ENCODE peak calls at places on chromosomes 3 and 15, in six cellular contexts. M, J, Q, Z, X and Y are unnamed samples.

GRCh38 chr15:93987068-93987467 is 244.3 kb upstream of the MCTP2 start:
- DNase-seq in J (no peak), Z (no peak), Q (no peak), X (no peak), M (no peak), Y (no peak)

GRCh38 chr15:79168922-79169322 is 78.3 kb upstream of the RASGRF1 start:
- DNase-seq in Z (peak; percentile 74), M (no peak), X (no peak), Q (peak; percentile 58), J (peak; percentile 35), Y (no peak)

GRCh38 chr3:17432237-17432636 is 310.2 kb downstream of the TBC1D5 start:
- DNase-seq in Z (no peak), Q (no peak), M (no peak), J (no peak), X (no peak), Y (no peak)

GRCh38 chr3:72655151-72655551 is 193.1 kb downstream of the SHQ1 start:
- DNase-seq in Q (peak; percentile 80), M (no peak), J (no peak), Z (no peak), X (no peak), Y (no peak)

GRCh38 chr3:178665747-178666146 is 129.5 kb downstream of the KCNMB2 start:
- DNase-seq in X (no peak), Z (no peak), M (no peak), Q (no peak), J (no peak), Y (no peak)

GRCh38 chr3:173553635-173554280 is 156.2 kb downstream of the NLGN1 start:
- DNase-seq in J (no peak), X (no peak), Z (peak; percentile 10), Q (no peak), M (no peak), Y (no peak)

GRCh38 chr15:95501865-95502264 is 828.6 kb upstream of the NR2F2 start:
- DNase-seq in M (no peak), Q (no peak), J (no peak), X (no peak), Z (no peak), Y (no peak)

GRCh38 chr3:64240445-64240844 is 15.2 kb upstream of the PRICKLE2 start:
- DNase-seq in M (no peak), J (no peak), X (no peak), Z (no peak), Q (no peak), Y (no peak)

GRCh38 chr15:37125143-37125542 is 24.8 kb upstream of the MEIS2 start:
- DNase-seq in Q (no peak), M (no peak), J (no peak), Z (no peak), X (no peak), Y (no peak)

GRCh38 chr15:70447081-70447480 is 316.3 kb downstream of the UACA start:
- DNase-seq in X (no peak), Z (no peak), M (no peak), J (no peak), Q (no peak), Y (no peak)

GRCh38 chr15:94387854-94388441 is 156.6 kb downstream of the MCTP2 start:
- DNase-seq in J (no peak), Z (no peak), X (no peak), M (peak; percentile 5), Q (no peak), Y (no peak)

GRCh38 chr15:99738047-99738847 is 5.0 kb upstream of the LYSMD4 start:
- DNase-seq in Z (peak; percentile 63), X (no peak), M (no peak), Q (no peak), J (peak; percentile 45), Y (no peak)

GRCh38 chr3:141076821-141077571 is 25.8 kb downstream of the SPSB4 start:
- DNase-seq in X (no peak), Q (no peak), Z (no peak), J (no peak), M (no peak), Y (no peak)

GRCh38 chr3:43584043-43584826 is 37.6 kb downstream of the ANO10 start:
- DNase-seq in J (peak; percentile 73), X (no peak), Q (no peak), Z (no peak), M (no peak), Y (no peak)

GRCh38 chr3:141368062-141368924 is at the start of gene ZBTB38:
- DNase-seq in X (no peak), Z (peak; percentile 97), J (peak; percentile 93), M (no peak), Q (peak; percentile 66), Y (peak; percentile 40)

GRCh38 chr15:41801185-41801584 is 26.7 kb upstream of the JMJD7 start:
- DNase-seq in J (no peak), X (no peak), Q (no peak), Z (no peak), M (no peak), Y (no peak)

GRCh38 chr3:9769426-9770275 is at the start of gene CAMK1:
- DNase-seq in M (no peak), Z (peak; percentile 45), Q (peak; percentile 85), X (peak; percentile 71), J (peak; percentile 60), Y (peak; percentile 72)

GRCh38 chr15:90047956-90048575 is 46.9 kb downstream of the ZNF710 start:
- DNase-seq in Q (no peak), X (no peak), Z (no peak), M (no peak), J (no peak), Y (no peak)

GRCh38 chr15:62672268-62672667 is 370.3 kb upstream of the TPM1 start:
- DNase-seq in J (no peak), Q (no peak), M (no peak), Z (no peak), X (no peak), Y (no peak)

GRCh38 chr3:131110087-131110486 is 83.4 kb downstream of the NEK11 start:
- DNase-seq in M (no peak), X (no peak), J (no peak), Q (no peak), Z (no peak), Y (no peak)

GRCh38 chr3:34212175-34212574 is 413.7 kb downstream of the PDCD6IP start:
- DNase-seq in Q (no peak), J (no peak), Z (no peak), X (no peak), M (no peak), Y (no peak)

GRCh38 chr3:193842029-193842782 is 249.2 kb downstream of the OPA1 start:
- DNase-seq in M (peak; percentile 28), J (peak; percentile 71), X (peak; percentile 28), Z (no peak), Q (no peak), Y (peak; percentile 43)

GRCh38 chr15:94582368-94582767 is 351.0 kb downstream of the MCTP2 start:
- DNase-seq in M (peak; percentile 9), X (no peak), Q (peak; percentile 59), Z (peak; percentile 7), J (peak; percentile 46), Y (no peak)

GRCh38 chr3:72820405-72820804 is 27.8 kb downstream of the SHQ1 start:
- DNase-seq in Q (no peak), X (no peak), Z (no peak), M (no peak), J (no peak), Y (no peak)

GRCh38 chr15:76217029-76217866 is 94.0 kb downstream of the ETFA start:
- DNase-seq in Z (no peak), Q (no peak), M (no peak), X (no peak), J (no peak), Y (no peak)

GRCh38 chr3:9330166-9330703 is 32.6 kb upstream of the THUMPD3 start:
- DNase-seq in J (no peak), X (no peak), Q (no peak), M (no peak), Z (no peak), Y (no peak)

GRCh38 chr15:50241684-50242450 is 23.7 kb downstream of the HDC start:
- DNase-seq in X (no peak), Q (no peak), M (no peak), Z (no peak), J (peak; percentile 31), Y (no peak)

GRCh38 chr15:71705151-71705550 is 105.2 kb upstream of the NR2E3 start:
- DNase-seq in X (no peak), M (no peak), J (no peak), Z (no peak), Q (no peak), Y (no peak)

GRCh38 chr15:58840048-58840447 is 68.9 kb downstream of the MINDY2 start:
- DNase-seq in J (no peak), X (no peak), Q (no peak), M (no peak), Z (no peak), Y (no peak)

GRCh38 chr3:89983449-89983848 is 876.0 kb downstream of the EPHA3 start:
- DNase-seq in Z (no peak), X (no peak), M (no peak), Q (no peak), J (no peak), Y (no peak)

GRCh38 chr3:13073042-13073906 is at the start of gene IQSEC1:
- DNase-seq in Z (no peak), X (peak; percentile 86), Q (peak; percentile 87), M (no peak), J (no peak), Y (peak; percentile 86)

GRCh38 chr15:100919481-100920405 is 586 bp downstream of the LRRK1 start:
- DNase-seq in J (no peak), Z (no peak), X (no peak), Q (peak; percentile 75), M (no peak), Y (no peak)

GRCh38 chr3:125593991-125594574 is 1.2 kb downstream of the OSBPL11 start:
- DNase-seq in X (no peak), J (peak; percentile 14), Z (no peak), M (no peak), Q (peak; percentile 19), Y (no peak)
- TF ChIP-seq POLR2A in X (no peak), J (no peak), Z (no peak), M (no peak), Q (no peak), Y (no peak)

GRCh38 chr3:107685383-107685782 is 162.6 kb downstream of the BBX start:
- DNase-seq in M (no peak), Z (no peak), X (no peak), J (no peak), Q (no peak), Y (no peak)
- TF ChIP-seq POLR2AphosphoS5 in M (no peak), Z (no peak), X (no peak), J (no peak), Q (no peak), Y (no peak)

DNA sequence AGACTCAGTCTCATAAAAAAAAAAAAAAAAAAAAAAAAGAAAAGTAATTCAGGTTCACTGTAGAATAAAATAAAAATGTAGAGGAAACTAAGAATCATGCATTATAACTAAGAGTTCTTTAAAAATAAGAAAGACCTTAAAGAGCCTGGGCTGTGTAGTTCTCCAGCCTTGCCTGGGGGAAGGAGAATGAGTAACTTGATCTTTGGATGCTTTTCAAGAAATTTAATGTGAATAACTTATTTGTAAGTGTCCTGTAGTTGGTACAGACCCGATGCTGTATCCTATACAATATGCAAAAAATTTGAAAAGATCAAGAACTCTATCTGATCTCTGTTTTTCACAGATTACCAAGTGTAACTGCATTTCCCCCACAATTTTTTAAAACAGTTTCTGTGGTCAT is 195.4 kb downstream of the THRB start:
- DNase-seq in J (no peak), Q (no peak), Z (no peak), X (no peak), M (no peak), Y (no peak)
- TF ChIP-seq TAF1 in J (no peak), Q (no peak), Z (no peak), X (no peak), M (no peak), Y (no peak)

GRCh38 chr3:167467848-167468611 is 5.8 kb downstream of the SERPINI2 start:
- DNase-seq in M (no peak), Z (peak; percentile 62), J (no peak), Q (no peak), X (no peak), Y (no peak)

GRCh38 chr3:167473863-167474262 is at the start of gene SERPINI2:
- DNase-seq in J (no peak), M (no peak), Q (no peak), X (no peak), Z (no peak), Y (no peak)
- TF ChIP-seq POLR2A in J (no peak), M (no peak), Q (no peak), X (no peak), Z (no peak), Y (no peak)